ENCODE peak calls at places on chromosomes 12 and 14, in ten cellular contexts. E, V, H, Y, D, R, Z, O, B and L are unnamed samples. For H3K9me3, the result is how much of the 10 kb centered on the place peaks cover.

GRCh38 chr12:48296586-48297396 is 53.9 kb downstream of the ZNF641 start:
- DNase-seq in E (peak), V (peak), H (peak), Y (peak), D (peak), R (peak), Z (peak), O (peak), B (peak), L (peak)

GRCh38 chr14:99531221-99532096 is 50.2 kb downstream of the CCNK start:
- DNase-seq in E (peak), V (no peak), H (no peak), Y (no peak), D (no peak), R (no peak), Z (no peak), O (peak), B (no peak), L (no peak)

GRCh38 chr12:111777345-111778045 is 10.8 kb downstream of the ALDH2 start:
- DNase-seq in E (no peak), V (peak), H (no peak), Y (peak), D (no peak), R (peak), Z (peak), O (no peak), B (no peak), L (peak)

GRCh38 chr12:84508943-84509342 is 403.7 kb downstream of the SLC6A15 start:
- DNase-seq in E (no peak), V (no peak), H (no peak), Y (no peak), D (no peak), R (no peak), Z (no peak), O (peak), B (no peak), L (peak)

GRCh38 chr14:22839159-22839779 is 2.9 kb downstream of the MMP14 start:
- DNase-seq in E (no peak), V (no peak), H (no peak), Y (no peak), D (no peak), R (no peak), Z (no peak), O (peak), B (no peak), L (no peak)

GRCh38 chr12:121170581-121171260 is 38.0 kb downstream of the P2RX7 start:
- DNase-seq in E (no peak), V (no peak), H (no peak), Y (no peak), D (no peak), R (no peak), Z (no peak), O (no peak), B (no peak), L (no peak)

GRCh38 chr14:95294834-95295599 is 24.7 kb downstream of the CLMN start:
- DNase-seq in E (no peak), V (peak), H (no peak), Y (no peak), D (no peak), R (no peak), Z (peak), O (peak), B (no peak), L (no peak)

GRCh38 chr14:81433378-81433777 is 33.3 kb upstream of the STON2 start:
- DNase-seq in E (no peak), V (no peak), H (no peak), Y (no peak), D (no peak), R (no peak), Z (no peak), O (no peak), B (no peak), L (no peak)

GRCh38 chr14:79842270-79842669 is 369.0 kb downstream of the DIO2 start:
- DNase-seq in E (no peak), V (no peak), H (no peak), Y (no peak), D (no peak), R (peak), Z (peak), O (peak), B (no peak), L (no peak)

GRCh38 chr14:92950773-92951172 is 27.8 kb downstream of the CHGA start:
- DNase-seq in E (no peak), V (no peak), H (no peak), Y (peak), D (no peak), R (no peak), Z (no peak), O (no peak), B (no peak), L (no peak)

GRCh38 chr12:106178582-106178981 is 39.8 kb upstream of the NUAK1 start:
- DNase-seq in E (peak), V (no peak), H (no peak), Y (no peak), D (no peak), R (no peak), Z (no peak), O (no peak), B (no peak), L (no peak)

GRCh38 chr12:32265920-32266319 is 133.4 kb upstream of the FGD4 start:
- DNase-seq in E (no peak), V (no peak), H (no peak), Y (no peak), D (no peak), R (no peak), Z (no peak), O (no peak), B (no peak), L (no peak)

GRCh38 chr12:27595231-27595642 is 71.2 kb downstream of the PPFIBP1 start:
- DNase-seq in E (peak), V (no peak), H (no peak), Y (no peak), D (peak), R (peak), Z (peak), O (peak), B (no peak), L (no peak)

GRCh38 chr14:61860294-61860918 is 98.2 kb downstream of the SNAPC1 start:
- DNase-seq in E (peak), V (peak), H (peak), Y (no peak), D (peak), R (peak), Z (peak), O (peak), B (peak), L (no peak)

GRCh38 chr12:47870175-47870781 is 34.5 kb downstream of the VDR start:
- DNase-seq in E (peak), V (peak), H (no peak), Y (no peak), D (peak), R (peak), Z (peak), O (peak), B (peak), L (no peak)

GRCh38 chr14:95515523-95516517 is 630 bp downstream of the SYNE3 start:
- DNase-seq in E (peak), V (peak), H (no peak), Y (peak), D (peak), R (peak), Z (peak), O (peak), B (no peak), L (peak)

GRCh38 chr12:62190921-62191746 is 69.1 kb upstream of the USP15 start:
- DNase-seq in E (peak), V (no peak), H (no peak), Y (peak), D (no peak), R (no peak), Z (peak), O (no peak), B (no peak), L (peak)

GRCh38 chr14:35362441-35362840 is 42.1 kb downstream of the NFKBIA start:
- DNase-seq in E (no peak), V (no peak), H (no peak), Y (no peak), D (no peak), R (no peak), Z (no peak), O (no peak), B (no peak), L (no peak)

GRCh38 chr12:61993734-61994345 is 266.4 kb upstream of the USP15 start:
- DNase-seq in E (peak), V (no peak), H (peak), Y (no peak), D (peak), R (no peak), Z (no peak), O (peak), B (peak), L (no peak)

GRCh38 chr12:113157218-113157859 is 7.8 kb downstream of the CFAP73 start:
- DNase-seq in E (no peak), V (no peak), H (no peak), Y (no peak), D (no peak), R (no peak), Z (no peak), O (no peak), B (no peak), L (no peak)

GRCh38 chr12:65501093-65501621 is 222.7 kb downstream of the MSRB3 start:
- DNase-seq in E (no peak), V (no peak), H (no peak), Y (no peak), D (peak), R (peak), Z (peak), O (peak), B (no peak), L (no peak)

GRCh38 chr12:32568241-32568640 is 110.9 kb upstream of the DNM1L start:
- DNase-seq in E (no peak), V (no peak), H (peak), Y (no peak), D (no peak), R (no peak), Z (no peak), O (peak), B (no peak), L (no peak)

GRCh38 chr14:92549853-92550244 is 36.3 kb downstream of the RIN3 start:
- DNase-seq in E (no peak), V (no peak), H (no peak), Y (no peak), D (peak), R (peak), Z (peak), O (peak), B (no peak), L (no peak)

GRCh38 chr14:60509438-60510253 is 700 bp downstream of the SIX6 start:
- DNase-seq in E (peak), V (no peak), H (no peak), Y (no peak), D (no peak), R (no peak), Z (no peak), O (no peak), B (no peak), L (no peak)

GRCh38 chr12:54560374-54560858 is 11.0 kb downstream of the PDE1B start:
- DNase-seq in E (peak), V (peak), H (no peak), Y (peak), D (peak), R (peak), Z (peak), O (peak), B (peak), L (peak)

GRCh38 chr14:78566017-78566858 is 396.1 kb downstream of the NRXN3 start:
- DNase-seq in E (peak), V (peak), H (peak), Y (peak), D (peak), R (peak), Z (peak), O (peak), B (peak), L (peak)

GRCh38 chr12:49089831-49090773 is 4.5 kb downstream of the DHH start:
- DNase-seq in E (peak), V (peak), H (no peak), Y (peak), D (no peak), R (no peak), Z (peak), O (peak), B (no peak), L (peak)

GRCh38 chr12:129335773-129336172 is 482.5 kb downstream of the GLT1D1 start:
- DNase-seq in E (no peak), V (no peak), H (no peak), Y (no peak), D (no peak), R (no peak), Z (no peak), O (no peak), B (no peak), L (no peak)

GRCh38 chr14:65156568-65157366 is 54.5 kb upstream of the MAX start:
- DNase-seq in E (no peak), V (no peak), H (no peak), Y (peak), D (no peak), R (peak), Z (no peak), O (peak), B (no peak), L (peak)

GRCh38 chr12:102116392-102116791 is 3.5 kb downstream of the NUP37 start:
- DNase-seq in E (no peak), V (no peak), H (no peak), Y (no peak), D (no peak), R (no peak), Z (no peak), O (no peak), B (no peak), L (no peak)

GRCh38 chr12:44193281-44193680 is 357.4 kb downstream of the TMEM117 start:
- DNase-seq in E (no peak), V (no peak), H (no peak), Y (no peak), D (no peak), R (no peak), Z (no peak), O (no peak), B (no peak), L (no peak)

GRCh38 chr14:71720978-71721624 is 211.1 kb upstream of the RGS6 start:
- DNase-seq in E (peak), V (no peak), H (peak), Y (no peak), D (peak), R (peak), Z (peak), O (peak), B (peak), L (no peak)

GRCh38 chr12:133221241-133221640 is 14.4 kb downstream of the ANHX start:
- DNase-seq in E (no peak), V (no peak), H (no peak), Y (no peak), D (no peak), R (no peak), Z (no peak), O (no peak), B (no peak), L (no peak)
- H3K9me3 ChIP-seq in E (under half), V (under half), H (under half), Y (half or more), D (under half), R (under half), Z (under half), O (under half), B (under half), L (under half)

GRCh38 chr12:2589381-2589780 is 205.4 kb upstream of the FKBP4 start:
- DNase-seq in E (no peak), V (no peak), H (no peak), Y (no peak), D (no peak), R (no peak), Z (no peak), O (no peak), B (no peak), L (peak)

GRCh38 chr12:2583642-2584041 is 211.1 kb upstream of the FKBP4 start:
- DNase-seq in E (no peak), V (no peak), H (no peak), Y (no peak), D (no peak), R (no peak), Z (no peak), O (no peak), B (no peak), L (peak)

GRCh38 chr12:2588345-2588744 is 206.4 kb upstream of the FKBP4 start:
- DNase-seq in E (no peak), V (no peak), H (no peak), Y (no peak), D (no peak), R (no peak), Z (no peak), O (no peak), B (peak), L (no peak)

GRCh38 chr12:2582631-2583616 is 211.8 kb upstream of the FKBP4 start:
- DNase-seq in E (peak), V (peak), H (no peak), Y (peak), D (peak), R (peak), Z (peak), O (peak), B (peak), L (peak)

GRCh38 chr12:2586159-2587035 is 208.4 kb upstream of the FKBP4 start:
- DNase-seq in E (no peak), V (peak), H (no peak), Y (no peak), D (no peak), R (no peak), Z (no peak), O (no peak), B (no peak), L (peak)
- H3K27ac ChIP-seq in E (no peak), V (peak), H (no peak), Y (no peak), D (no peak), R (no peak), Z (no peak), O (no peak), B (no peak), L (no peak)

GRCh38 chr12:116143883-116144266 is 133.6 kb downstream of the MED13L start:
- DNase-seq in E (peak), V (no peak), H (no peak), Y (no peak), D (no peak), R (no peak), Z (no peak), O (peak), B (no peak), L (no peak)

GRCh38 chr12:116144384-116144783 is 133.1 kb downstream of the MED13L start:
- DNase-seq in E (no peak), V (no peak), H (no peak), Y (no peak), D (no peak), R (no peak), Z (no peak), O (no peak), B (no peak), L (no peak)

GRCh38 chr12:116141833-116142162 is 135.7 kb downstream of the MED13L start:
- DNase-seq in E (no peak), V (no peak), H (no peak), Y (no peak), D (no peak), R (no peak), Z (no peak), O (no peak), B (no peak), L (no peak)

GRCh38 chr12:116141110-116141832 is 136.2 kb downstream of the MED13L start:
- DNase-seq in E (no peak), V (no peak), H (no peak), Y (no peak), D (no peak), R (no peak), Z (no peak), O (peak), B (no peak), L (no peak)

DNA sequence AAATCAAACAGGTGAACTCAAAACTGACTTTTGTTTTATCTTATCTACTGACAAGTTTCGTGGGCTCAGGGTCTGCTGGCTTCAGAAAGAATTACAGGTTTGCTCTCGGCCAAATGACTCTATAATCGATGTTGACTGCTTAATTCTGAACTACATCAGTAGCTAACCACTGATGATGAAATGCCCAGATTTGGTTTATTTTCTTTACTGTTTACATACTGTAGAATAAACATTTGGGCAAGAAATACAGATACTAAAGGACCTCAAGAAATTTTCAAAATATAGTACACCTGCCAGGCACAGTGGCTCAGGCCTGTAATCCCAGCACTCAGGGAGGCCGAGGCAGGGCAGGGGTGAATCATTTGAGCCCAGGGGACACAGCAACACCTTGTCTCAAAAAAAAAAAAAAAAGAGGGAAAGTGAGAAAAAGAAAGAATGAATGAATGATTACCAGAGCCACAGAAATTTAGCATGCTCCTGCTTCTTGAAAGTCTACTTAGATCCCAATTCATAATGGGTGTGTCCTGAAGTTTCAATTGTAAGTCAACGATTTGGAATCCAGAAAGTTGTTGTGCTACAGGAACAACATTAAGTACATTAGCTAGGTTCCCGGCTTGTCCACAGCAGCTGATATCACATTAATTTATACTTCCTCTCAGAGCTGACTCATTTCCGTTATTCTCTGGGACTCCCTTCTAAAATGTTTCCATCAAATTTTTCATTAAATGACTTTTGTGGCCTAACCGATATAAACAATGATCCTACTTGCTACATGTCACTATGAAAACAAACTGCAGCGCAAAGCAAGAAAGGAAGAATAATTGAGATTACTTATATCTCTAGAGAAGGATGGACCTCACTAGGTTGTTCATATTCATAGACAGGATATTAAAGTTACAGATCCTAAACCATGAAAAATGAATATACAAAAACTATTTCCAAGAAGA is 134.3 kb downstream of the MED13L start:
- DNase-seq in E (no peak), V (no peak), H (no peak), Y (no peak), D (no peak), R (no peak), Z (no peak), O (peak), B (no peak), L (no peak)
- H3K4me3 ChIP-seq in E (no peak), V (no peak), H (no peak), Y (no peak), D (no peak), R (no peak), Z (no peak), O (no peak), B (no peak), L (no peak)

DNA sequence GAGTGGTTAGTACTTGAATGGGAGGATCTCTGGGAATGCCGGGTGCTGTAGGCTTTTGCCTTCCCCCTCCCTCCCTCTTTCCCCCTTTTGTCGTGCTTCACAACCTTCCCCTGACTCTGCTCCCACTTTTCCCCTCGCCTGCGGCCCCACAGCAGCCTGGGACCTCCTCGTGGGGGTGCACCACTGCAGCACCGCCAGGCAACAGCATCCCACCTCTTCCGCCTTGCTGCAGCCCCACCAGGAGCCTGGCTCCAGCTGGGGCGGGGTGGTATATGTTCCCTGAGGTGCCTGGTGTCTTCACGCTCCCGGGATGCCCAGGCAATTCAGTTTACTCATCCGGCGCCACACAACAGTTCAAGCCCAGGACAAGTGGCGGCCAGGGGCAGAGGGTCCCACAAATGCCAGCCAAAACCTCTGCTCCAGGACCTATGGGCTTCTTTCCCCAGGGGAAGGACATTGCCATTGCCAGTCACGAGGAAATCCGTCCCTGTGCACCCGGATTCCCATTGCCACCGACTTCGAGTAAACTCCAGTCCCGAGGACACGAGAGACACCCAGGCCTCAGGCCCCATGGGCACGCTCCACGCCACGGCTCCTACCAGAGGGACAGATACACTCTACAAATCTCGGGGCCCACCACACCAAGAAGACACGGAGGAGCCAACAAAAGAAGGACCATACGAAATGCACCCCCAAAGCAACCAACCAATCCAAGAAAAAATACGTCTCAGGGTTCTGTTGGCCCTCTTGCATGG is 181.7 kb downstream of the ALG10 start:
- DNase-seq in E (no peak), V (no peak), H (no peak), Y (no peak), D (no peak), R (no peak), Z (no peak), O (no peak), B (no peak), L (no peak)
- H3K9me3 ChIP-seq in E (under half), V (under half), H (under half), Y (under half), D (under half), R (under half), Z (under half), O (under half), B (under half), L (under half)

DNA sequence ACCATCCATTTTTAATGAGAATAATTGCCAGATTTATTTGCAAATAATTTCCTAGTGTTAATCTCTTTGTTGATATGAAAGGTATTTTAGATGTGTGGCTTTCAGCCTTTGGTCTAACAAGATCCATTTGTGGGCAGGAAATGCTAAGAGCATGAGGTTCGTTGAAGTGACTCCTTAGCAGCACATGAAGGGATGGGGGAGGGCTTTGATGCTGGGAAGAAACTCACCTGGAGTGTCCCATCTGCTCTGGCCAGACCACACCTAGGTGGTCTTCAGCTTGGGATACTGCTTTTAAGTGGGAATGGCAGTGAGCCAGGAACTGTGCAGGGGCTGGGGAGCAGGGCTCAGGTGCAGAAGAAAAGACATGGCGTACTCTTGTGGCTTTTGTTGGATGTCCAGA is 13.6 kb downstream of the SFSWAP start:
- DNase-seq in E (no peak), V (no peak), H (no peak), Y (no peak), D (no peak), R (no peak), Z (no peak), O (no peak), B (no peak), L (no peak)
- H3K27ac ChIP-seq in E (no peak), V (no peak), H (no peak), Y (no peak), D (no peak), R (no peak), Z (no peak), O (no peak), B (no peak), L (no peak)